ENCODE peak calls at places on chromosomes 4 and X, in ten cellular contexts. J is endodermal cell, R is fibroblast of lung, A is HepG2, E is K562, Y is colonic mucosa, O is PC-3, K is HCT116, W is kidney, X is H1. S is an unnamed sample.

GRCh38 chr4:26758899-26759298 is 101.7 kb upstream of the STIM2 start:
- DNase-seq in J (no peak), R (no peak), A (no peak), E (no peak), Y (no peak), O (no peak), K (no peak), W (no peak), X (no peak), S (no peak)

GRCh38 chr4:2755821-2756690 is at the start of gene TNIP2:
- DNase-seq in J (peak; percentile 93), R (peak; percentile 74), A (peak; percentile 64), E (peak; percentile 98), Y (peak; percentile 92), O (peak; percentile 73), K (no peak), W (peak; percentile 95), X (no peak), S (peak; percentile 76)

GRCh38 chr4:7384003-7384928 is 50.5 kb downstream of the PSAPL1 start:
- DNase-seq in J (peak; percentile 38), R (no peak), A (no peak), E (no peak), Y (no peak), O (no peak), K (no peak), W (peak; percentile 47), X (no peak), S (no peak)

GRCh38 chrX:16870861-16871584 is 861 bp upstream of the RBBP7 start:
- DNase-seq in J (peak; percentile 88), R (peak; percentile 12), A (no peak), E (no peak), Y (peak; percentile 27), O (peak; percentile 27), K (no peak), W (peak; percentile 88), X (no peak), S (peak; percentile 9)

GRCh38 chr4:76665139-76665538 is 230.1 kb downstream of the SHROOM3 start:
- DNase-seq in J (no peak), R (peak; percentile 82), A (no peak), E (no peak), Y (peak; percentile 96), O (peak; percentile 97), K (peak; percentile 82), W (no peak), X (no peak), S (no peak)

GRCh38 chr4:170386974-170387373 is 297.2 kb upstream of the AADAT start:
- DNase-seq in J (no peak), R (peak; percentile 59), A (no peak), E (no peak), Y (no peak), O (no peak), K (no peak), W (no peak), X (no peak), S (no peak)

GRCh38 chr4:153060191-153060590 is 124.1 kb downstream of the FHDC1 start:
- DNase-seq in J (no peak), R (no peak), A (no peak), E (no peak), Y (no peak), O (no peak), K (no peak), W (no peak), X (no peak), S (no peak)

GRCh38 chr4:7134737-7135388 is 57.5 kb upstream of the SORCS2 start:
- DNase-seq in J (no peak), R (peak; percentile 94), A (no peak), E (no peak), Y (peak; percentile 48), O (peak; percentile 50), K (no peak), W (peak; percentile 87), X (no peak), S (no peak)

GRCh38 chrX:106999002-106999975 is 723 bp downstream of the MORC4 start:
- DNase-seq in J (peak; percentile 70), R (peak; percentile 56), A (peak; percentile 28), E (no peak), Y (peak; percentile 65), O (peak; percentile 73), K (peak; percentile 22), W (no peak), X (no peak), S (no peak)

GRCh38 chrX:53321943-53322497 is 40.6 kb upstream of the IQSEC2 start:
- DNase-seq in J (no peak), R (no peak), A (no peak), E (no peak), Y (no peak), O (no peak), K (no peak), W (no peak), X (no peak), S (no peak)

GRCh38 chrX:74251006-74251930 is 52.7 kb upstream of the ZCCHC13 start:
- DNase-seq in J (no peak), R (peak; percentile 56), A (peak; percentile 80), E (no peak), Y (peak; percentile 61), O (peak; percentile 38), K (no peak), W (no peak), X (no peak), S (no peak)

GRCh38 chrX:136597954-136598353 is 50.0 kb upstream of the CD40LG start:
- DNase-seq in J (no peak), R (no peak), A (no peak), E (no peak), Y (no peak), O (no peak), K (no peak), W (no peak), X (no peak), S (no peak)

GRCh38 chrX:47643926-47644325 is 6.4 kb downstream of the ELK1 start:
- DNase-seq in J (no peak), R (peak; percentile 21), A (no peak), E (no peak), Y (no peak), O (peak; percentile 9), K (no peak), W (no peak), X (no peak), S (no peak)

GRCh38 chr4:152099061-152099425 is 338.2 kb upstream of the GATB start:
- DNase-seq in J (no peak), R (no peak), A (no peak), E (no peak), Y (no peak), O (no peak), K (no peak), W (no peak), X (no peak), S (peak; percentile 26)

GRCh38 chr4:123477804-123478209 is 81.2 kb downstream of the SPRY1 start:
- DNase-seq in J (no peak), R (peak; percentile 66), A (peak; percentile 41), E (no peak), Y (no peak), O (no peak), K (no peak), W (no peak), X (no peak), S (peak; percentile 74)

GRCh38 chr4:123476089-123476488 is 79.5 kb downstream of the SPRY1 start:
- DNase-seq in J (no peak), R (no peak), A (no peak), E (no peak), Y (no peak), O (no peak), K (no peak), W (no peak), X (no peak), S (no peak)

GRCh38 chr4:123479944-123480343 is 83.3 kb downstream of the SPRY1 start:
- DNase-seq in J (no peak), R (no peak), A (peak; percentile 95), E (no peak), Y (no peak), O (peak; percentile 62), K (no peak), W (no peak), X (no peak), S (no peak)

GRCh38 chr4:123481034-123481433 is 84.4 kb downstream of the SPRY1 start:
- DNase-seq in J (no peak), R (peak; percentile 96), A (no peak), E (no peak), Y (no peak), O (peak; percentile 72), K (no peak), W (no peak), X (no peak), S (no peak)

GRCh38 chr4:123478859-123479345 is 82.3 kb downstream of the SPRY1 start:
- DNase-seq in J (no peak), R (peak; percentile 67), A (peak; percentile 100), E (no peak), Y (peak; percentile 38), O (peak; percentile 87), K (peak; percentile 64), W (no peak), X (no peak), S (no peak)
- H3K9ac ChIP-seq in J (no peak overlapping the region), R (no peak overlapping the region), A (peak overlapping the region; percentile 74), E (no peak overlapping the region), Y (no peak overlapping the region), O (peak overlapping the region; percentile 62), K (no peak overlapping the region), W (no peak overlapping the region), X (no peak overlapping the region), S (no peak overlapping the region)

GRCh38 chr4:55437823-55438222 is 42.1 kb downstream of the TMEM165 start:
- DNase-seq in J (no peak), R (no peak), A (no peak), E (no peak), Y (no peak), O (no peak), K (no peak), W (no peak), X (no peak), S (no peak)
- H3K36me3 ChIP-seq in J (peaks cover 81% of the 10 kb centered on the region), R (peaks cover 8% of the 10 kb centered on the region), A (peaks cover 47% of the 10 kb centered on the region), E (peaks cover 84% of the 10 kb centered on the region), Y (no peaks in the 10 kb centered on the region), O (peaks cover 63% of the 10 kb centered on the region), K (peaks cover 31% of the 10 kb centered on the region), W (peaks cover 22% of the 10 kb centered on the region), X (peaks cover 21% of the 10 kb centered on the region), S (peaks cover 78% of the 10 kb centered on the region)

GRCh38 chr4:66252291-66252690 is 582.0 kb upstream of the EPHA5 start:
- DNase-seq in J (no peak), R (no peak), A (no peak), E (no peak), Y (no peak), O (peak; percentile 57), K (no peak), W (no peak), X (no peak), S (no peak)
- TF ChIP-seq CTCF in J (peak; percentile 44), R (no peak), A (no peak), E (no peak), Y (no peak), O (peak; percentile 75), K (no peak), W (no peak), X (no peak), S (peak; percentile 35)

DNA sequence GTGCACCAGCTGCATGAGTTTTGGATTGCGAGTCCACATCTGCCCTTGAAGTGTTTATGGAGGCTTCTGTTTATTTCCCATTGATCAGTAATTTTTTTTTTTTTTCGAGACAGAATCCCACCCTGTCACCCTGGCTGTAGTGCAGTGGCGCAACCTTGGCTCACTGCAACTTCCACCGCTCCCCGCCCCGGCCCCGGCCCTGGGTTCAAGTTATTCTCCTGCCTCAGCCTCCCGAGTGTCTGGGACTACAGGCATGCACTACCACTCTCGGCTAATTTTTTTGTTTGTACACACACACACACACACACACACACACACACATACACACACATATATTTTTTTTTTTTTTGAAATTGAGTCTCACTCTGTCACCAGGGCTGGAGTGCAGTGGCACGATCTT is 46.1 kb downstream of the SMAD1 start:
- DNase-seq in J (no peak), R (no peak), A (no peak), E (no peak), Y (no peak), O (no peak), K (no peak), W (no peak), X (no peak), S (no peak)
- H3K9ac ChIP-seq in J (no peak overlapping the region), R (no peak overlapping the region), A (no peak overlapping the region), E (no peak overlapping the region), Y (no peak overlapping the region), O (no peak overlapping the region), K (no peak overlapping the region), W (no peak overlapping the region), X (no peak overlapping the region), S (no peak overlapping the region)

S was measured in DND-41.